ENCODE peak calls at places on chromosomes 6 and 20, in eight cellular contexts. One of them, this sample, is unnamed.

GRCh38 chr20:54688476-54688875 is 213.1 kb downstream of the DOK5 start:
- DNase-seq in uterus: no peak
- DNase-seq in right lobe of liver: no peak
- DNase-seq in tibial nerve: no peak
- DNase-seq in body of pancreas: no peak
- DNase-seq in endothelial cell of umbilical vein: no peak
- DNase-seq in HCT116: no peak
- DNase-seq in ovary: no peak
- DNase-seq in this sample: no peak

GRCh38 chr6:53752856-53753255 is 41.9 kb upstream of the LRRC1 start:
- DNase-seq in uterus: no peak
- DNase-seq in right lobe of liver: no peak
- DNase-seq in tibial nerve: no peak
- DNase-seq in body of pancreas: no peak
- DNase-seq in endothelial cell of umbilical vein: peak; percentile 50
- DNase-seq in HCT116: no peak
- DNase-seq in ovary: no peak
- DNase-seq in this sample: no peak

GRCh38 chr6:106751501-106752252 is 122.3 kb downstream of the QRSL1 start:
- DNase-seq in uterus: no peak
- DNase-seq in right lobe of liver: no peak
- DNase-seq in tibial nerve: no peak
- DNase-seq in body of pancreas: peak; percentile 83
- DNase-seq in endothelial cell of umbilical vein: no peak
- DNase-seq in HCT116: no peak
- DNase-seq in ovary: no peak
- DNase-seq in this sample: no peak

GRCh38 chr6:144349690-144350132 is 64.6 kb downstream of the UTRN start:
- DNase-seq in uterus: peak; percentile 84
- DNase-seq in right lobe of liver: no peak
- DNase-seq in tibial nerve: no peak
- DNase-seq in body of pancreas: no peak
- DNase-seq in endothelial cell of umbilical vein: peak; percentile 100
- DNase-seq in HCT116: peak; percentile 16
- DNase-seq in ovary: no peak
- DNase-seq in this sample: no peak

GRCh38 chr6:170160031-170160627 is 130.7 kb downstream of the DLL1 start:
- DNase-seq in uterus: no peak
- DNase-seq in right lobe of liver: no peak
- DNase-seq in tibial nerve: no peak
- DNase-seq in body of pancreas: no peak
- DNase-seq in endothelial cell of umbilical vein: no peak
- DNase-seq in HCT116: peak; percentile 28
- DNase-seq in ovary: no peak
- DNase-seq in this sample: peak; percentile 74

GRCh38 chr20:17863577-17864292 is 104.9 kb downstream of the SNX5 start:
- DNase-seq in uterus: peak; percentile 70
- DNase-seq in right lobe of liver: peak; percentile 83
- DNase-seq in tibial nerve: peak; percentile 43
- DNase-seq in body of pancreas: peak; percentile 91
- DNase-seq in endothelial cell of umbilical vein: peak; percentile 85
- DNase-seq in HCT116: no peak
- DNase-seq in ovary: peak; percentile 40
- DNase-seq in this sample: peak; percentile 68

GRCh38 chr6:132202569-132202968 is 198.7 kb downstream of the MOXD1 start:
- DNase-seq in uterus: no peak
- DNase-seq in right lobe of liver: no peak
- DNase-seq in tibial nerve: peak; percentile 33
- DNase-seq in body of pancreas: no peak
- DNase-seq in endothelial cell of umbilical vein: peak; percentile 20
- DNase-seq in HCT116: no peak
- DNase-seq in ovary: no peak
- DNase-seq in this sample: no peak

GRCh38 chr20:13852321-13852720 is 67.5 kb downstream of the NDUFAF5 start:
- DNase-seq in uterus: no peak
- DNase-seq in right lobe of liver: no peak
- DNase-seq in tibial nerve: no peak
- DNase-seq in body of pancreas: no peak
- DNase-seq in endothelial cell of umbilical vein: no peak
- DNase-seq in HCT116: no peak
- DNase-seq in ovary: no peak
- DNase-seq in this sample: no peak

GRCh38 chr6:14085176-14085787 is 32.3 kb upstream of the CD83 start:
- DNase-seq in uterus: no peak
- DNase-seq in right lobe of liver: no peak
- DNase-seq in tibial nerve: no peak
- DNase-seq in body of pancreas: no peak
- DNase-seq in endothelial cell of umbilical vein: no peak
- DNase-seq in HCT116: no peak
- DNase-seq in ovary: no peak
- DNase-seq in this sample: no peak

GRCh38 chr20:16556299-16556698 is 16.9 kb downstream of the KIF16B start:
- DNase-seq in uterus: no peak
- DNase-seq in right lobe of liver: no peak
- DNase-seq in tibial nerve: no peak
- DNase-seq in body of pancreas: no peak
- DNase-seq in endothelial cell of umbilical vein: no peak
- DNase-seq in HCT116: no peak
- DNase-seq in ovary: no peak
- DNase-seq in this sample: no peak

GRCh38 chr6:137923866-137924616 is 57.0 kb downstream of the TNFAIP3 start:
- DNase-seq in uterus: no peak
- DNase-seq in right lobe of liver: no peak
- DNase-seq in tibial nerve: no peak
- DNase-seq in body of pancreas: no peak
- DNase-seq in endothelial cell of umbilical vein: no peak
- DNase-seq in HCT116: no peak
- DNase-seq in ovary: no peak
- DNase-seq in this sample: no peak

GRCh38 chr6:17621003-17621402 is 20.9 kb downstream of the FAM8A1 start:
- DNase-seq in uterus: no peak
- DNase-seq in right lobe of liver: no peak
- DNase-seq in tibial nerve: no peak
- DNase-seq in body of pancreas: no peak
- DNase-seq in endothelial cell of umbilical vein: no peak
- DNase-seq in HCT116: no peak
- DNase-seq in ovary: no peak
- DNase-seq in this sample: no peak

GRCh38 chr6:170179925-170180324 is 111.0 kb downstream of the DLL1 start:
- DNase-seq in uterus: peak; percentile 7
- DNase-seq in right lobe of liver: peak; percentile 42
- DNase-seq in tibial nerve: no peak
- DNase-seq in body of pancreas: no peak
- DNase-seq in endothelial cell of umbilical vein: no peak
- DNase-seq in HCT116: no peak
- DNase-seq in ovary: peak; percentile 17
- DNase-seq in this sample: no peak

GRCh38 chr20:43746344-43747137 is 19.7 kb upstream of the GTSF1L start:
- DNase-seq in uterus: no peak
- DNase-seq in right lobe of liver: no peak
- DNase-seq in tibial nerve: no peak
- DNase-seq in body of pancreas: no peak
- DNase-seq in endothelial cell of umbilical vein: no peak
- DNase-seq in HCT116: no peak
- DNase-seq in ovary: no peak
- DNase-seq in this sample: no peak

GRCh38 chr6:46704562-46704961 is 16.9 kb downstream of the TDRD6 start:
- DNase-seq in uterus: no peak
- DNase-seq in right lobe of liver: no peak
- DNase-seq in tibial nerve: no peak
- DNase-seq in body of pancreas: no peak
- DNase-seq in endothelial cell of umbilical vein: peak; percentile 10
- DNase-seq in HCT116: peak; percentile 44
- DNase-seq in ovary: no peak
- DNase-seq in this sample: no peak
- H3K27ac ChIP-seq in uterus: no peak overlapping the region
- H3K27ac ChIP-seq in right lobe of liver: no peak overlapping the region
- H3K27ac ChIP-seq in tibial nerve: no peak overlapping the region
- H3K27ac ChIP-seq in body of pancreas: no peak overlapping the region
- H3K27ac ChIP-seq in endothelial cell of umbilical vein: no peak overlapping the region
- H3K27ac ChIP-seq in HCT116: no peak overlapping the region
- H3K27ac ChIP-seq in ovary: no peak overlapping the region
- H3K27ac ChIP-seq in this sample: no peak overlapping the region

GRCh38 chr6:167502471-167502870 is 177.6 kb downstream of the TTLL2 start:
- DNase-seq in uterus: no peak
- DNase-seq in right lobe of liver: no peak
- DNase-seq in tibial nerve: no peak
- DNase-seq in body of pancreas: no peak
- DNase-seq in endothelial cell of umbilical vein: no peak
- DNase-seq in HCT116: no peak
- DNase-seq in ovary: no peak
- DNase-seq in this sample: no peak
- TF ChIP-seq POLR2A in uterus: no peak
- TF ChIP-seq POLR2A in right lobe of liver: no peak
- TF ChIP-seq POLR2A in tibial nerve: no peak
- TF ChIP-seq POLR2A in body of pancreas: no peak
- TF ChIP-seq POLR2A in endothelial cell of umbilical vein: no peak
- TF ChIP-seq POLR2A in HCT116: no peak
- TF ChIP-seq POLR2A in ovary: no peak
- TF ChIP-seq POLR2A in this sample: no peak

GRCh38 chr6:7021306-7021705 is 86.5 kb upstream of the RREB1 start:
- DNase-seq in uterus: no peak
- DNase-seq in right lobe of liver: no peak
- DNase-seq in tibial nerve: no peak
- DNase-seq in body of pancreas: no peak
- DNase-seq in endothelial cell of umbilical vein: no peak
- DNase-seq in HCT116: no peak
- DNase-seq in ovary: no peak
- DNase-seq in this sample: no peak

DNA sequence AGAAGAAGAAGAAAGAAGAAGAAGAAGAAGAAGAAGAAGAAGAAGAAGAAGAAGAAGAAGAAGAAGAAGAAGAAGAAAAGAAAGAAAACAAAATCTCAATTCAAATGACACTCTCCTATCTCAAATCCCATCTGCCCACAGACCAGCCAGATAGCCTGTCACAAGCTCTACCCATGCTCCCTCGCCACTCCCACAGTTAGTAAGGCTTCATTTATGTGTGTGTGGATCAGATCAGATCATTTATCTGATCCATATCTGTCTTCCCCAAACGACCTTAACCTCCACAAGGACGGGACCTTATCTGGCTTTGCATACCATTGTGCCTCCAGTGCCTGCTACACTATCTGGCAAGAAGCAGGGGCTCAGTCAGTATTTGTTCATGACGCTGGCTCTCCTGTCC is 81.9 kb upstream of the RREB1 start:
- DNase-seq in uterus: no peak
- DNase-seq in right lobe of liver: no peak
- DNase-seq in tibial nerve: no peak
- DNase-seq in body of pancreas: no peak
- DNase-seq in endothelial cell of umbilical vein: no peak
- DNase-seq in HCT116: no peak
- DNase-seq in ovary: no peak
- DNase-seq in this sample: no peak
- H3K27ac ChIP-seq in uterus: no peak overlapping the region
- H3K27ac ChIP-seq in right lobe of liver: no peak overlapping the region
- H3K27ac ChIP-seq in tibial nerve: no peak overlapping the region
- H3K27ac ChIP-seq in body of pancreas: no peak overlapping the region
- H3K27ac ChIP-seq in endothelial cell of umbilical vein: no peak overlapping the region
- H3K27ac ChIP-seq in HCT116: no peak overlapping the region
- H3K27ac ChIP-seq in ovary: no peak overlapping the region
- H3K27ac ChIP-seq in this sample: no peak overlapping the region

GRCh38 chr20:60422848-60423247 is 464.6 kb downstream of the CDH26 start:
- DNase-seq in uterus: no peak
- DNase-seq in right lobe of liver: no peak
- DNase-seq in tibial nerve: no peak
- DNase-seq in body of pancreas: no peak
- DNase-seq in endothelial cell of umbilical vein: no peak
- DNase-seq in HCT116: no peak
- DNase-seq in ovary: no peak
- DNase-seq in this sample: no peak
- TF ChIP-seq POLR2A in uterus: no peak
- TF ChIP-seq POLR2A in right lobe of liver: no peak
- TF ChIP-seq POLR2A in tibial nerve: no peak
- TF ChIP-seq POLR2A in body of pancreas: no peak
- TF ChIP-seq POLR2A in endothelial cell of umbilical vein: no peak
- TF ChIP-seq POLR2A in HCT116: no peak
- TF ChIP-seq POLR2A in ovary: no peak
- TF ChIP-seq POLR2A in this sample: no peak

GRCh38 chr6:142118926-142119325 is 13.8 kb upstream of the GJE1 start:
- DNase-seq in uterus: no peak
- DNase-seq in right lobe of liver: no peak
- DNase-seq in tibial nerve: no peak
- DNase-seq in body of pancreas: no peak
- DNase-seq in endothelial cell of umbilical vein: peak; percentile 4
- DNase-seq in HCT116: no peak
- DNase-seq in ovary: no peak
- DNase-seq in this sample: no peak
- H3K27ac ChIP-seq in uterus: no peak overlapping the region
- H3K27ac ChIP-seq in right lobe of liver: no peak overlapping the region
- H3K27ac ChIP-seq in tibial nerve: no peak overlapping the region
- H3K27ac ChIP-seq in body of pancreas: no peak overlapping the region
- H3K27ac ChIP-seq in endothelial cell of umbilical vein: no peak overlapping the region
- H3K27ac ChIP-seq in HCT116: no peak overlapping the region
- H3K27ac ChIP-seq in ovary: no peak overlapping the region
- H3K27ac ChIP-seq in this sample: no peak overlapping the region

DNA sequence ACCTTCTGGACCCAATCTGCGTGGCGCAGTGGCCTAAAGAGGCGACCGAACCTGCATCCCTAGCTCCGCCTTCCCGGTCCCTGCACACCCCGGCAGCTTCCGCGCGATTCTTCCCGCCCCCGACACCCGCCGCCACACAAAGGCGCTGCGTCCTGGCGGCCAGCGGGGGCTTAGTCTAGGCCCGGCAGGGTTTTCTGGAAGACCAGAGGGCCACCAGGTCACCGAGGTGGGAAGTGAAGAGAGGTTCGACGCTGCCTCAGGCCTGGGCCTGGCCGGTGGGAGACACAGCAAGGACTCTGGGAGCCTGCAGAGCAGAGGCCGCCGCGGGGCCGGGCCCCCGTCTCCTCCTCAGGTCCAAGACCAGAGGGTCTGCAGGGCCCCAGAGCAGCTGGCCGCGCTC is 154.9 kb downstream of the OR2B2 start:
- DNase-seq in uterus: no peak
- DNase-seq in right lobe of liver: peak; percentile 61
- DNase-seq in tibial nerve: no peak
- DNase-seq in body of pancreas: no peak
- DNase-seq in endothelial cell of umbilical vein: no peak
- DNase-seq in HCT116: no peak
- DNase-seq in ovary: peak; percentile 59
- DNase-seq in this sample: peak; percentile 83
- TF ChIP-seq POLR2A in uterus: no peak
- TF ChIP-seq POLR2A in right lobe of liver: no peak
- TF ChIP-seq POLR2A in tibial nerve: no peak
- TF ChIP-seq POLR2A in body of pancreas: no peak
- TF ChIP-seq POLR2A in endothelial cell of umbilical vein: no peak
- TF ChIP-seq POLR2A in HCT116: no peak
- TF ChIP-seq POLR2A in ovary: no peak
- TF ChIP-seq POLR2A in this sample: no peak